ENCODE peak calls at places on chromosomes 6 and 20, in seven cellular contexts. G is esophagus squamous epithelium, P is pancreas, A is fibroblast of lung, E is A673, C is lower lobe of right lung, N is OCI-LY7. Z is an unnamed sample. For H3K4me1, the result is how much of the 10 kb centered on the place peaks cover.

GRCh38 chr20:44805991-44806729 is 4.2 kb downstream of the RIMS4 start:
- DNase-seq in G (no peak), P (no peak), A (peak), E (peak), C (peak), N (no peak), Z (no peak)

GRCh38 chr20:18252597-18253451 is 35.5 kb upstream of the ZNF133 start:
- DNase-seq in G (no peak), P (no peak), A (peak), E (no peak), C (peak), N (no peak), Z (no peak)

GRCh38 chr6:124203812-124204167 is 400.1 kb downstream of the NKAIN2 start:
- DNase-seq in G (no peak), P (no peak), A (peak), E (no peak), C (no peak), N (no peak), Z (no peak)

GRCh38 chr6:17473554-17473953 is 80.2 kb downstream of the CAP2 start:
- DNase-seq in G (no peak), P (no peak), A (no peak), E (no peak), C (no peak), N (no peak), Z (no peak)

GRCh38 chr6:131116755-131117360 is 18.4 kb upstream of the AKAP7 start:
- DNase-seq in G (no peak), P (no peak), A (peak), E (peak), C (no peak), N (peak), Z (no peak)

GRCh38 chr20:53387983-53388675 is 205.5 kb downstream of the ZNF217 start:
- DNase-seq in G (no peak), P (no peak), A (no peak), E (no peak), C (no peak), N (no peak), Z (no peak)

GRCh38 chr6:72554203-72554564 is 67.7 kb upstream of the KCNQ5 start:
- DNase-seq in G (no peak), P (no peak), A (peak), E (no peak), C (no peak), N (no peak), Z (no peak)

GRCh38 chr6:51382838-51383237 is 564.2 kb downstream of the TFAP2B start:
- DNase-seq in G (no peak), P (no peak), A (no peak), E (no peak), C (no peak), N (no peak), Z (no peak)

GRCh38 chr6:149895702-149896310 is 2.1 kb downstream of the RAET1E start:
- DNase-seq in G (no peak), P (no peak), A (peak), E (peak), C (no peak), N (no peak), Z (peak)

GRCh38 chr6:4130357-4130987 is 4.9 kb downstream of the ECI2 start:
- DNase-seq in G (no peak), P (peak), A (no peak), E (no peak), C (peak), N (no peak), Z (no peak)

GRCh38 chr6:43246301-43247114 is 3.2 kb downstream of the TTBK1 start:
- DNase-seq in G (no peak), P (peak), A (no peak), E (no peak), C (peak), N (peak), Z (peak)

GRCh38 chr6:113414511-113414910 is 442.6 kb upstream of the MARCKS start:
- DNase-seq in G (no peak), P (peak), A (peak), E (peak), C (no peak), N (peak), Z (peak)

GRCh38 chr6:169847773-169848380 is 96.5 kb downstream of the ERMARD start:
- DNase-seq in G (no peak), P (no peak), A (no peak), E (no peak), C (no peak), N (no peak), Z (no peak)

GRCh38 chr20:3109350-3110302 is 25.1 kb upstream of the AVP start:
- DNase-seq in G (no peak), P (no peak), A (peak), E (no peak), C (no peak), N (no peak), Z (no peak)

GRCh38 chr20:52230406-52230805 is 38.8 kb upstream of the ZFP64 start:
- DNase-seq in G (no peak), P (no peak), A (no peak), E (peak), C (no peak), N (no peak), Z (no peak)

GRCh38 chr6:41037107-41037900 is 1.7 kb downstream of the UNC5CL start:
- DNase-seq in G (no peak), P (no peak), A (peak), E (no peak), C (no peak), N (no peak), Z (no peak)

GRCh38 chr20:24489631-24490260 is 20.3 kb downstream of the SYNDIG1 start:
- DNase-seq in G (no peak), P (no peak), A (no peak), E (no peak), C (no peak), N (no peak), Z (no peak)

GRCh38 chr6:148195511-148195910 is 147.1 kb upstream of the SASH1 start:
- DNase-seq in G (no peak), P (no peak), A (no peak), E (no peak), C (no peak), N (no peak), Z (no peak)

GRCh38 chr20:52564594-52564993 is 373.0 kb upstream of the ZFP64 start:
- DNase-seq in G (no peak), P (no peak), A (no peak), E (no peak), C (no peak), N (no peak), Z (no peak)

GRCh38 chr20:59006864-59007757 is at the start of gene CTSZ:
- DNase-seq in G (no peak), P (peak), A (peak), E (no peak), C (peak), N (peak), Z (peak)

GRCh38 chr20:39800111-39800510 is 838.0 kb downstream of the DHX35 start:
- DNase-seq in G (no peak), P (no peak), A (peak), E (no peak), C (no peak), N (no peak), Z (no peak)

GRCh38 chr20:62552613-62553012 is 76.8 kb upstream of the GATA5 start:
- DNase-seq in G (no peak), P (no peak), A (no peak), E (no peak), C (no peak), N (no peak), Z (no peak)

GRCh38 chr6:156406099-156406498 is 371.1 kb upstream of the ARID1B start:
- DNase-seq in G (no peak), P (no peak), A (no peak), E (no peak), C (no peak), N (no peak), Z (no peak)

GRCh38 chr20:51563597-51564332 is 21.2 kb upstream of the NFATC2 start:
- DNase-seq in G (no peak), P (peak), A (peak), E (peak), C (peak), N (no peak), Z (peak)

GRCh38 chr20:58890454-58891075 is 38.0 kb downstream of the GNAS start:
- DNase-seq in G (no peak), P (peak), A (peak), E (peak), C (peak), N (peak), Z (peak)

GRCh38 chr6:119830069-119830468 is 480.5 kb upstream of the MAN1A1 start:
- DNase-seq in G (no peak), P (no peak), A (no peak), E (no peak), C (no peak), N (no peak), Z (no peak)
- H3K27ac ChIP-seq in G (peak), P (no peak), A (no peak), E (no peak), C (no peak), N (no peak), Z (no peak)

DNA sequence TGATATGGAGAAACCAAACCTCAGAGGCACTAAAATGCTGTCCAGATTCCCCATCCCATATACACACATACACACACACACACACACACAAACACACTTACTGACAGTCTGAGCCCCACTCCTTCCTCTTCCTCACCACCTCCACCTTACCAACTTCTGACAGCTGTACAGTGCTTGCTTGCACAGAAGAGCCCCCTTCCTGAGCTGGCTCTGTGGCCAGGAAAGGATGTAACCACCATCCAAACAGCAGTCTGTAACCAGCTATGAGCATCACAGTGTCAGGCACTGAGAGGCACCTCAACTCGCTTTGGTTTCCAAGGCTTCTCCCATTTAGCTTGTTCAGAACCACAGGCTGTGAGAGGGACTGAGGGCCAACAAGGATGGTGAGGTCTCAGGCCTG is 5.9 kb upstream of the C6orf136 start:
- DNase-seq in G (no peak), P (no peak), A (no peak), E (no peak), C (no peak), N (peak), Z (no peak)
- TF ChIP-seq CTCF in G (no peak), P (no peak), A (no peak), E (no peak), C (no peak), N (no peak), Z (no peak)

DNA sequence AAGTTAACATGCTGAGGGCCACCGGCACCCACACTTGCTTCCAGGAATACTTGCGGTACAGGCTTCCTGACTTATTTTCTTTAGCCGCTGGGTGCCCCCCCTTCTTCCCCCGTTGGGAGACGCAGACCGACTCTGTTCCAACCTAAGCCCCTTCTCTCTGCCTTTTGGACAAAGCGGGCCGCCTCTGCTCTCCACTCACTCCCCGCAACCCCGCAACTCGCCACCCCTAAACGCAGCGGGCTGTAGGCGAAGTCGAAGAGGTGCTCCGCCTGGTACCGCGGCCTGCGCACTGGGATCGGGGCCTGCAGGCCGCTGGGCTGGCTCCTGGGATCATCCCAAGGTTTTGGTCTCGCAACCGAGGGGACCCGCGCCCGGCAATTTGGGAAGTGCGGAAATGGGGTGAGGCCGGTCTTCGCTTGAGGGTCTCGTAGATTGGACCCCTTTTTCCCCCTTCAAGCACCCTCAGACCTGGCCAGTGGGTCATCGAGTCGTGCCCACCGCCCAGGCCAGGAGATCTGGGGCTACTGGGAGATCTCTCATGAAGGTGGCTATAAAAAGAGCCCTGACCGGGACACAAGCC is 4.7 kb upstream of the FOXF2 start:
- DNase-seq in G (no peak), P (no peak), A (no peak), E (no peak), C (no peak), N (no peak), Z (no peak)
- H3K4me1 ChIP-seq in G (under half), P (under half), A (under half), E (under half), C (under half), N (under half), Z (under half)

DNA sequence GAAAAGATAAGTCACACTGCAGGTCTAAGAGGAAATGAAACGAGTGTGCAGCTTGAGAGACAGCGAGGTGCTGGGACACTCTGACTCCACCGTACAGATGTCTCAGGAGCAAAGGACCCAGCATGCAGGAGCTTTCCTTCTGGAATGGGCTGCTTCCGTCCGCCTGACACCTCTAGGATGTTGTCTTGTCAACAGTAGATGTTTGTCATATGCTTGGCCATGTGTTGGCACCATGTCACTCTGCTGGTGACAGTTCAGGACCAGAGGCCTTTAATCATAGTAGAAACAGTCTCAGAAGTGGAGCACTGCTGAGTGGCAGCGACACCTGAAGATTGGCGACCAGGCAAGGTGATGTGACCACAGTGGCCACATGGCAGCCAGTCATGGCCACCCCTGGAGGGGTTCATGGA is 46.7 kb downstream of the SLC24A3 start:
- DNase-seq in G (no peak), P (no peak), A (no peak), E (no peak), C (no peak), N (no peak), Z (no peak)
- H3K27ac ChIP-seq in G (no peak), P (no peak), A (no peak), E (peak), C (no peak), N (no peak), Z (no peak)

DNA sequence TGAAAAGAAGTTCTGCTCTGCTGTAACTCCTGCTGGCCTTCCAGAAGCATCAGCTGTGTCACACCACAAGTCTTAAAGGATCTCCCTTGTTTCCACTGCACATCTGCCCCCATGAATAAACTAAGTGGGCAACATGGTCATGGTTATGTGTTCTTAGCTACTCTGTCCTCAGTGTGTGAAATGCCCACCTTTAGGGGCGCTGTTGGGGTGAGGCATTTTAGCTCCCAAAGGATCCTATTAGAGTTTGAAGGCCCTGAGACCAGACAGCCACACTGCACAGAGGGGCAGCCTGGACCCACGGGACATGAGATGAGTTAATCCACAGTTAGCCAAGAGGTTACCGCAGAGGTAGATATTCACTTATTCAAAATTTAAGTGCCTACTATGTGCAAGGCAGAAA is 294.3 kb upstream of the QKI start:
- DNase-seq in G (no peak), P (no peak), A (no peak), E (no peak), C (no peak), N (no peak), Z (no peak)
- TF ChIP-seq CTCF in G (no peak), P (no peak), A (no peak), E (peak), C (no peak), N (peak), Z (no peak)

DNA sequence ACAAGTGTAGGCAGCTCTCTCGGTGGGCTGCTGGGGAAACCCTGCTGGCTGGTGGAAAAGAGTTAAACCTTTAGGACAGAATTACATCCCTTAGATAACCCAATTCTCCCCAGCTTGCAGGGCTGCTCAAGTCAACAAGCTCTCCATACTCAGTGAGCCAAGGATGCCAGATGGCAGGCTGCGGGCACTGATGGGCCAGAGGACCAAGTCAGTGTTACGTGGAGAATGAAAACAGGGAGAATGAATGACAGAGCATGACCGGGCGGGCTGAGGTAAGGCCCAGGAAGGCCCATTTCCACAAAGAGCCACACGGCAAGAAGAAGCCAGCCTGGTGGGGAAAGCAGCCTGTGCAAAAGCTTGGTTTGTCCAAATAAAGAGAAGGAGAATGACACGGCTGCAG is 58.7 kb upstream of the CD93 start:
- DNase-seq in G (no peak), P (no peak), A (no peak), E (no peak), C (no peak), N (no peak), Z (no peak)
- H3K4me1 ChIP-seq in G (under half), P (under half), A (under half), E (under half), C (half or more), N (under half), Z (under half)

Z was measured in heart right ventricle.